ENCODE peak calls at places on chromosomes 1 and 21, in seven cellular contexts. Y, W, H, J, C, O and E are unnamed samples.

GRCh38 chr1:202252271-202252670 is 58.7 kb downstream of the LGR6 start:
- DNase-seq in Y (no peak), W (no peak), H (no peak), J (peak), C (no peak), O (no peak), E (no peak)

GRCh38 chr1:203682401-203683383 is 56.1 kb downstream of the ATP2B4 start:
- DNase-seq in Y (no peak), W (no peak), H (no peak), J (peak), C (no peak), O (no peak), E (no peak)

GRCh38 chr1:185632659-185633428 is 101.3 kb upstream of the HMCN1 start:
- DNase-seq in Y (no peak), W (peak), H (no peak), J (no peak), C (no peak), O (no peak), E (peak)

GRCh38 chr1:228073061-228073869 is 9.2 kb upstream of the ARF1 start:
- DNase-seq in Y (peak), W (no peak), H (no peak), J (peak), C (no peak), O (no peak), E (no peak)

GRCh38 chr1:84433253-84434080 is 35.2 kb downstream of the DNASE2B start:
- DNase-seq in Y (peak), W (peak), H (peak), J (peak), C (peak), O (no peak), E (peak)

GRCh38 chr21:29185172-29185571 is 54.7 kb downstream of the MAP3K7CL start:
- DNase-seq in Y (no peak), W (no peak), H (no peak), J (no peak), C (no peak), O (no peak), E (no peak)

GRCh38 chr1:12507631-12508030 is 110.4 kb downstream of the DHRS3 start:
- DNase-seq in Y (no peak), W (peak), H (no peak), J (no peak), C (no peak), O (no peak), E (no peak)

GRCh38 chr1:241592273-241592958 is 47.8 kb downstream of the CHML start:
- DNase-seq in Y (no peak), W (peak), H (no peak), J (no peak), C (no peak), O (no peak), E (peak)

GRCh38 chr1:178238722-178239510 is 145.0 kb downstream of the RASAL2 start:
- DNase-seq in Y (no peak), W (peak), H (no peak), J (no peak), C (peak), O (no peak), E (peak)

GRCh38 chr1:154433161-154433681 is 28.1 kb downstream of the IL6R start:
- DNase-seq in Y (no peak), W (no peak), H (no peak), J (no peak), C (no peak), O (no peak), E (no peak)

GRCh38 chr1:168348146-168348709 is 67.6 kb downstream of the TBX19 start:
- DNase-seq in Y (no peak), W (no peak), H (no peak), J (no peak), C (no peak), O (no peak), E (no peak)

GRCh38 chr1:71087060-71087459 is 6.2 kb upstream of the ZRANB2 start:
- DNase-seq in Y (no peak), W (no peak), H (no peak), J (no peak), C (no peak), O (no peak), E (no peak)

GRCh38 chr1:71086331-71086730 is 5.5 kb upstream of the ZRANB2 start:
- DNase-seq in Y (no peak), W (peak), H (no peak), J (no peak), C (peak), O (no peak), E (peak)

GRCh38 chr1:71087713-71088112 is 6.9 kb upstream of the ZRANB2 start:
- DNase-seq in Y (no peak), W (no peak), H (no peak), J (no peak), C (no peak), O (no peak), E (no peak)

GRCh38 chr1:71088645-71089287 is 7.9 kb upstream of the ZRANB2 start:
- DNase-seq in Y (no peak), W (no peak), H (no peak), J (no peak), C (no peak), O (no peak), E (no peak)

DNA sequence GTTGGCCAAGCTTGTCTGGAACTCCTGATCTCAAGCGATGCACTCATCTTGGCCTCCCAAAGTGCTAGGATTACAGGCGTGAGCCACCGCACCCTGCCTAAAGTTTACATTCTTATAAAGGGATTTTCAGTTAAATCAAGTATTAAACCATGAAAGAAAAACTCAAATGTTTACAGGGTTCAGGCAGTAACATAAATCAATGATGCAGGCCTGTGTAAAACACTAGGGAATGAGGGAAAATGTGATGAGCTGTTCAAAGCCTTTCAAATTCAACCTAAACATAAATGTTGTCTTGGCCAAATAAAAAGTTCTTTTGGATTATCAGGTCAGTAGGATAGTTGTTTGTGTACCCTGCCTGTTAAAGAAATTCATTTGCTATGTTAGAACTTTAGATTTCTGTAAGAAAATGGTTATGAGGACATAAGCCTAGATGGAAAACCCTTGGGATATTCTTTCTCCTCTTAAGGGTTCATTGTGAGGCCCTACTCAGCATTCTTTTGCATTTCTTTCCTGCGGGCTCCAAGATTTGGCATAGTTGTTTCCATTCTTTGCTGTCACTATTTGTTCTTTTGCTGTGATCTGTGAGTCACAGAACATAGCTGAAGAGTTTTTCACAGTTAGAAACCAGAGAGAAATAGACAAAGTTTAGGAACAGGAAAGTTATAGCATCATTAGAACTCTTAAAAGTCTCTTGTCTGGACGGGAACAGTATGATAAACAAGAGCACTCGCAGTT is 8.9 kb upstream of the ZRANB2 start:
- DNase-seq in Y (no peak), W (peak), H (no peak), J (no peak), C (peak), O (no peak), E (peak)
- H3K4me3 ChIP-seq in Y (no peak), W (no peak), H (no peak), J (no peak), C (no peak), O (no peak), E (no peak)

GRCh38 chr1:18109058-18109755 is 1.6 kb downstream of the IGSF21 start:
- DNase-seq in Y (no peak), W (no peak), H (no peak), J (no peak), C (no peak), O (no peak), E (no peak)
- H3K4me3 ChIP-seq in Y (peak), W (no peak), H (no peak), J (no peak), C (no peak), O (peak), E (no peak)

GRCh38 chr1:161304927-161305871 is 4.6 kb downstream of the MPZ start:
- DNase-seq in Y (no peak), W (no peak), H (no peak), J (no peak), C (no peak), O (no peak), E (no peak)
- H3K4me3 ChIP-seq in Y (peak), W (peak), H (peak), J (peak), C (peak), O (peak), E (peak)

GRCh38 chr1:116880952-116881351 is 28.8 kb upstream of the PTGFRN start:
- DNase-seq in Y (no peak), W (peak), H (no peak), J (no peak), C (no peak), O (no peak), E (peak)

GRCh38 chr1:116879478-116880133 is 30.1 kb upstream of the PTGFRN start:
- DNase-seq in Y (peak), W (no peak), H (no peak), J (no peak), C (no peak), O (no peak), E (no peak)

GRCh38 chr1:116881879-116882520 is 27.7 kb upstream of the PTGFRN start:
- DNase-seq in Y (peak), W (peak), H (peak), J (peak), C (peak), O (no peak), E (peak)

GRCh38 chr1:116877369-116877768 is 32.3 kb upstream of the PTGFRN start:
- DNase-seq in Y (no peak), W (no peak), H (no peak), J (no peak), C (no peak), O (no peak), E (no peak)

GRCh38 chr1:116878804-116879477 is 30.8 kb upstream of the PTGFRN start:
- DNase-seq in Y (no peak), W (peak), H (peak), J (no peak), C (peak), O (no peak), E (peak)
- H3K4me3 ChIP-seq in Y (peak), W (no peak), H (peak), J (no peak), C (peak), O (peak), E (peak)

GRCh38 chr1:207047529-207047928 is 3.5 kb downstream of the YOD1 start:
- DNase-seq in Y (no peak), W (no peak), H (no peak), J (no peak), C (no peak), O (no peak), E (no peak)

GRCh38 chr1:207049974-207050391 is 1.0 kb downstream of the YOD1 start:
- DNase-seq in Y (peak), W (peak), H (peak), J (peak), C (peak), O (no peak), E (peak)

GRCh38 chr1:207050428-207050767 is 610 bp downstream of the YOD1 start:
- DNase-seq in Y (no peak), W (no peak), H (no peak), J (no peak), C (no peak), O (no peak), E (no peak)

GRCh38 chr1:207049514-207049913 is 1.5 kb downstream of the YOD1 start:
- DNase-seq in Y (no peak), W (no peak), H (no peak), J (no peak), C (no peak), O (no peak), E (no peak)

GRCh38 chr1:207049054-207049453 is 2.0 kb downstream of the YOD1 start:
- DNase-seq in Y (no peak), W (no peak), H (no peak), J (no peak), C (no peak), O (no peak), E (no peak)
- H3K4me3 ChIP-seq in Y (peak), W (no peak), H (no peak), J (no peak), C (no peak), O (no peak), E (peak)

GRCh38 chr1:1092890-1093609 is 18.9 kb upstream of the RNF223 start:
- DNase-seq in Y (no peak), W (no peak), H (no peak), J (no peak), C (no peak), O (no peak), E (no peak)
- H3K4me3 ChIP-seq in Y (no peak), W (no peak), H (no peak), J (no peak), C (no peak), O (no peak), E (no peak)

GRCh38 chr1:234531181-234532132 is 52.5 kb upstream of the TARBP1 start:
- DNase-seq in Y (peak), W (peak), H (peak), J (peak), C (peak), O (no peak), E (peak)
- H3K4me3 ChIP-seq in Y (no peak), W (peak), H (peak), J (no peak), C (no peak), O (no peak), E (peak)

GRCh38 chr21:25639922-25640670 is 1.0 kb downstream of the JAM2 start:
- DNase-seq in Y (no peak), W (peak), H (peak), J (peak), C (no peak), O (no peak), E (peak)
- H3K4me3 ChIP-seq in Y (peak), W (peak), H (peak), J (peak), C (peak), O (peak), E (peak)